ENCODE peak calls at places on chromosomes 6 and 20, in five cellular contexts. U, J, O, W and K are unnamed samples.
A peak's percentile ranks its signal among the peaks of the same experiment; 100 is the strongest.

GRCh38 chr6:140736227-140736626 is 1361.8 kb upstream of the CITED2 start:
- DNase-seq in U (no peak), J (no peak), O (no peak), W (peak; percentile 13), K (no peak)

GRCh38 chr6:79868098-79868722 is 79.1 kb downstream of the ELOVL4 start:
- DNase-seq in U (peak; percentile 67), J (peak; percentile 41), O (peak; percentile 48), W (peak; percentile 77), K (peak; percentile 76)

GRCh38 chr6:158027590-158028285 is 46.1 kb downstream of the SYNJ2 start:
- DNase-seq in U (no peak), J (no peak), O (no peak), W (no peak), K (no peak)

GRCh38 chr6:33008944-33009861 is at the start of gene HLA-DOA:
- DNase-seq in U (peak; percentile 85), J (peak; percentile 3), O (no peak), W (no peak), K (no peak)

GRCh38 chr20:18101125-18101820 is 36.4 kb upstream of the KAT14 start:
- DNase-seq in U (no peak), J (no peak), O (no peak), W (peak; percentile 8), K (no peak)

GRCh38 chr6:131164506-131164905 is 29.2 kb downstream of the AKAP7 start:
- DNase-seq in U (no peak), J (no peak), O (no peak), W (no peak), K (peak; percentile 80)

GRCh38 chr6:1024587-1024986 is 287.3 kb upstream of the FOXQ1 start:
- DNase-seq in U (peak; percentile 7), J (peak; percentile 5), O (peak; percentile 57), W (no peak), K (no peak)

GRCh38 chr20:45445805-45446562 is 23.6 kb upstream of the WFDC2 start:
- DNase-seq in U (peak; percentile 29), J (no peak), O (no peak), W (no peak), K (no peak)

GRCh38 chr6:150243620-150244314 is 100.9 kb downstream of the PPP1R14C start:
- DNase-seq in U (no peak), J (peak; percentile 81), O (no peak), W (no peak), K (no peak)

GRCh38 chr6:32183030-32183429 is 1.0 kb downstream of the AGER start:
- DNase-seq in U (no peak), J (no peak), O (no peak), W (no peak), K (no peak)

GRCh38 chr6:42431356-42431755 is 20.4 kb downstream of the TRERF1 start:
- DNase-seq in U (no peak), J (no peak), O (no peak), W (no peak), K (no peak)

GRCh38 chr6:90000864-90001731 is 106.8 kb downstream of the GJA10 start:
- DNase-seq in U (peak; percentile 55), J (peak; percentile 37), O (no peak), W (peak; percentile 91), K (no peak)

GRCh38 chr6:18477301-18477941 is 90.3 kb downstream of the RNF144B start:
- DNase-seq in U (no peak), J (peak; percentile 39), O (no peak), W (no peak), K (no peak)

GRCh38 chr20:19012671-19013070 is 199.1 kb downstream of the SCP2D1 start:
- DNase-seq in U (no peak), J (no peak), O (no peak), W (no peak), K (no peak)

GRCh38 chr20:51345601-51346101 is 196.9 kb downstream of the NFATC2 start:
- DNase-seq in U (no peak), J (peak; percentile 39), O (peak; percentile 94), W (no peak), K (peak; percentile 73)

GRCh38 chr20:6121504-6121903 is 1.3 kb downstream of the FERMT1 start:
- DNase-seq in U (no peak), J (no peak), O (no peak), W (no peak), K (no peak)

GRCh38 chr6:3273707-3274521 is 15.2 kb downstream of the PSMG4 start:
- DNase-seq in U (no peak), J (no peak), O (no peak), W (no peak), K (no peak)

GRCh38 chr6:136822051-136822378 is 377 bp upstream of the PEX7 start:
- DNase-seq in U (no peak), J (peak; percentile 74), O (no peak), W (no peak), K (no peak)